ENCODE peak calls at places on chromosomes 4 and X, in four cellular contexts. Q is A549, J is adrenal gland, R is IMR-90. E is an unnamed sample.

GRCh38 chr4:82811838-82812672 is 13.5 kb upstream of the SCD5 start:
- DNase-seq in Q (no peak), J (no peak), R (peak), E (peak)

GRCh38 chr4:109009909-109010308 is 247.1 kb upstream of the ETNPPL start:
- DNase-seq in Q (no peak), J (no peak), R (peak), E (no peak)

GRCh38 chr4:105630670-105631655 is 77.5 kb downstream of the INTS12 start:
- DNase-seq in Q (no peak), J (no peak), R (no peak), E (no peak)

GRCh38 chr4:125317526-125317880 is 2.7 kb downstream of the FAT4 start:
- DNase-seq in Q (peak), J (peak), R (peak), E (peak)

GRCh38 chr4:2572076-2572475 is 35.6 kb downstream of the FAM193A start:
- DNase-seq in Q (no peak), J (no peak), R (no peak), E (no peak)

GRCh38 chrX:41671082-41671481 is 17.7 kb upstream of the GPR34 start:
- DNase-seq in Q (no peak), J (no peak), R (no peak), E (no peak)

GRCh38 chr4:98706935-98707334 is 48.5 kb upstream of the TSPAN5 start:
- DNase-seq in Q (no peak), J (no peak), R (no peak), E (no peak)

GRCh38 chr4:182918791-182919302 is 1.7 kb upstream of the DCTD start:
- DNase-seq in Q (no peak), J (no peak), R (no peak), E (peak)

GRCh38 chr4:168815373-168816345 is 194.4 kb downstream of the CBR4 start:
- DNase-seq in Q (no peak), J (no peak), R (peak), E (no peak)

GRCh38 chr4:3283916-3284315 is 8.9 kb upstream of the RGS12 start:
- DNase-seq in Q (no peak), J (no peak), R (no peak), E (no peak)

GRCh38 chrX:140524556-140524955 is 19.7 kb upstream of the SOX3 start:
- DNase-seq in Q (no peak), J (no peak), R (peak), E (no peak)

GRCh38 chrX:150408561-150408960 is 45.4 kb downstream of the MAMLD1 start:
- DNase-seq in Q (no peak), J (no peak), R (peak), E (peak)

GRCh38 chr4:76718806-76719205 is 179.1 kb downstream of the SOWAHB start:
- DNase-seq in Q (no peak), J (no peak), R (no peak), E (no peak)

GRCh38 chr4:33411182-33411581 is 2691.0 kb downstream of the PCDH7 start:
- DNase-seq in Q (no peak), J (no peak), R (no peak), E (peak)

GRCh38 chr4:186258216-186258811 is 7.7 kb upstream of the F11 start:
- DNase-seq in Q (no peak), J (no peak), R (no peak), E (peak)

GRCh38 chr4:4574792-4575191 is 32.9 kb upstream of the STX18 start:
- DNase-seq in Q (no peak), J (peak), R (peak), E (no peak)

GRCh38 chrX:10379848-10380247 is 223.1 kb downstream of the CLCN4 start:
- DNase-seq in Q (no peak), J (no peak), R (no peak), E (peak)

GRCh38 chrX:54758114-54759055 is 39.7 kb downstream of the ITIH6 start:
- DNase-seq in Q (no peak), J (no peak), R (no peak), E (no peak)

GRCh38 chrX:34130980-34131744 is 952 bp downstream of the FAM47A start:
- DNase-seq in Q (no peak), J (no peak), R (no peak), E (no peak)

GRCh38 chrX:20244936-20245335 is 21.8 kb downstream of the RPS6KA3 start:
- DNase-seq in Q (no peak), J (no peak), R (peak), E (no peak)

GRCh38 chrX:12975670-12975965 is 708 bp downstream of the TMSB4X start:
- DNase-seq in Q (no peak), J (no peak), R (no peak), E (no peak)

GRCh38 chr4:65046496-65047101 is 623.7 kb downstream of the EPHA5 start:
- DNase-seq in Q (no peak), J (no peak), R (no peak), E (no peak)

GRCh38 chrX:154411322-154411980 is at the start of gene TAFAZZIN:
- DNase-seq in Q (peak), J (peak), R (peak), E (peak)

GRCh38 chr4:26220704-26221103 is 100.1 kb upstream of the RBPJ start:
- DNase-seq in Q (no peak), J (no peak), R (peak), E (no peak)

GRCh38 chrX:101362757-101363156 is 14.2 kb upstream of the TIMM8A start:
- DNase-seq in Q (no peak), J (no peak), R (no peak), E (no peak)

GRCh38 chr4:74042681-74043080 is 4.2 kb upstream of the CXCL3 start:
- DNase-seq in Q (no peak), J (no peak), R (no peak), E (no peak)

GRCh38 chr4:184911310-184911709 is 85.5 kb upstream of the ACSL1 start:
- DNase-seq in Q (no peak), J (no peak), R (peak), E (no peak)

GRCh38 chr4:21948347-21949072 is at the start of gene KCNIP4:
- DNase-seq in Q (no peak), J (no peak), R (no peak), E (no peak)

GRCh38 chr4:30924521-30924920 is 204.4 kb downstream of the PCDH7 start:
- DNase-seq in Q (no peak), J (no peak), R (no peak), E (no peak)

GRCh38 chr4:123867910-123868587 is 471.5 kb downstream of the SPRY1 start:
- DNase-seq in Q (no peak), J (no peak), R (no peak), E (peak)

GRCh38 chrX:17968367-17968766 is 107.3 kb upstream of the RAI2 start:
- DNase-seq in Q (no peak), J (no peak), R (no peak), E (no peak)

GRCh38 chr4:123412700-123413512 is 16.3 kb downstream of the SPRY1 start:
- DNase-seq in Q (no peak), J (peak), R (no peak), E (no peak)

GRCh38 chrX:107672955-107673378 is 44.7 kb downstream of the PRPS1 start:
- DNase-seq in Q (peak), J (peak), R (peak), E (peak)
- TF ChIP-seq POLR2A in Q (no peak), J (no peak), R (no peak), E (no peak)

DNA sequence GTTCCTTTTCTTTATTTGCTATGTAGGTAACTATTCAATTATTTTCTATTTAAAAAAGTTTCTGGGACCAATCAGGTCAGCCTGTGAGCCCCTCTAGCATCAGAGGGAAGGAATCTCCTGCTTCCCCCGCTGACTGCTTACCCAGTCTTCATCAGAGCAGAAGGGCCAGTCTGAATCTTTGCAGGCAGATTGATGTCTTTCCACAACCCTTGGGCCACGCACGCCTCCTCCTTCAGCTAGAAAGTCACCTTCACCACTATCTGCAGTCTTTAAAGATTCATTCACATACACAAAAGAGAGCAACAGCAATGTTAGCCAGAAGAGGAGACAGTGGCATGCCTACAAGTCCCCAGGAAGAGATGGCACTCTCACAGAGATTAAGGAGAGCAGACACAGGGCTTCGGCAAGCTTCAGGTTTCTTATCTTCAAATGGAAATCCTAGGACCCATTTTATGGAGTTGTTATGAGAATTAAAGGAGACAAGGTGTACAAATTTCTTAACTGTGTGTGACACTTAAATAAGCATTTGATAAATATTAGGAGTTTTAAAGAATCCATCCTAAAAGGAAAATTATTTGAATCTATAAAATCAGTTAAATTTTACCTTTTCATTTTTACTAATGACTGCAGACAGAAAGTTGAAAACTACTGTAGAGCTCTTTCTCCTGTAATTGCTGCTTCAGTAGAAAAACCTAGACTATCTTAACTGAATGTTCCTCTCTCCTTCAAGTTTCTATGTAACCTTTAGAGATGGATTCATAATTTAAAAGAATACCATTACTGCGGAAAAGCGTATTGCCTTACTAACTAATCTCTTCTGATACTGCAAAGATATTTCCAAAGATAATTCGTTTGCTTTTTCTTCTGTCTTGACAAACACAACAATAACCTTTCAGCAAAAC is 995 bp downstream of the FGA start:
- DNase-seq in Q (no peak), J (no peak), R (no peak), E (no peak)
- TF ChIP-seq POLR2A in Q (no peak), J (no peak), R (no peak), E (no peak)

GRCh38 chr4:41539711-41540110 is 1.8 kb downstream of the LIMCH1 start:
- DNase-seq in Q (no peak), J (no peak), R (no peak), E (no peak)

GRCh38 chr4:41535911-41536361 is 2.0 kb upstream of the LIMCH1 start:
- DNase-seq in Q (no peak), J (no peak), R (no peak), E (no peak)

GRCh38 chr4:41538887-41539498 is 1.0 kb downstream of the LIMCH1 start:
- DNase-seq in Q (no peak), J (peak), R (no peak), E (no peak)

GRCh38 chr4:41537267-41537890 is 578 bp upstream of the LIMCH1 start:
- DNase-seq in Q (no peak), J (no peak), R (no peak), E (no peak)

DNA sequence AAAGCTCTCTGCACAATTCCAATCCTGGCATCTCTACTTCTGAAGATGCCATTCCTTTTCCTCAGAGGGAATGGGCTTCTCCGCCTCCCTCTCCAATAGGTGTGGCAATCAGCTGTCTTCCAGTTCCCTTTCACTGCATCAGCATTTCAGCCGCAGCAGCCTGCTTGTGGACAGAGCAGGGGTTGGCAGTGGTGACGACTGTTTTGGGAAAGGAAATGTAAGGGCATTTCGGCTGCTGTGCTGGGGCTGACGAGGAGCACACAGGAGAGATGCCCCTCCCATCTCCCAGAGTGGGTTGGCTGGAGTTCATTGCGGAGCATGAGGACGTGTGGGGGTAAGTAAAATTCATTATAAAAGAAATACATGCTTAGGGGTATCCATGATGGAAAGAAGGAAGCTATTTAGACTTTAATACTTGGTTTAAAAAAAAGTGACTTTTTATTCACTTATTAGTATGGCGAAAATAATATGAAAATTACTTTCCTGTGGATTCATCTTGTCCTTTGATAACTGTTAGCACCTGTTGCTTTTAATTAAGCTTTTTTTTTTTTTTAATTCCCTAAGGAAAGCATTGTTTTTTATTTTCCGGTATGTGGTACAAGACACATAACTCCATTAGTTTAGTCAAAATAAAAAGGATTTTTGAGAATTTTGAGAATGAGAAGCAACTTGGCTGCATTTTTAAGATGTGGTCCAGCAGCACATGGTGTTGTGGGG is at the start of gene LIMCH1:
- DNase-seq in Q (no peak), J (peak), R (no peak), E (no peak)
- TF ChIP-seq POLR2A in Q (no peak), J (no peak), R (no peak), E (no peak)

GRCh38 chr4:177066746-177067145 is 242.9 kb upstream of the NEIL3 start:
- DNase-seq in Q (no peak), J (no peak), R (no peak), E (no peak)
- TF ChIP-seq POLR2A in Q (no peak), J (no peak), R (no peak), E (no peak)

GRCh38 chr4:153344131-153345010 is at the start of gene MND1:
- DNase-seq in Q (peak), J (peak), R (peak), E (peak)
- TF ChIP-seq POLR2A in Q (peak), J (no peak), R (peak), E (peak)

E was measured in NB4.